ENCODE peak calls at places on chromosome 16, in eight cellular contexts. C is GM13976, V is left ventricle myocardium inferior, R is GM10248, O is natural killer cell, X is stomach, J is RWPE1, F is GM12865. B is an unnamed sample.
A peak's percentile ranks its signal among the peaks of the same experiment; 100 is the strongest.

GRCh38 chr16:8816967-8817662 is 19.5 kb downstream of the PMM2 start:
- DNase-seq in V (no peak), O (no peak), F (no peak), R (no peak), J (no peak), C (no peak), X (no peak), B (no peak)

GRCh38 chr16:66905633-66906539 is 12.8 kb downstream of the CDH16 start:
- DNase-seq in X (peak; percentile 86), V (peak; percentile 79), C (no peak), J (peak; percentile 64), R (no peak), O (no peak), F (peak; percentile 55), B (no peak)

GRCh38 chr16:28915181-28915580 is 9.9 kb downstream of the RABEP2 start:
- DNase-seq in V (no peak), O (no peak), R (no peak), F (no peak), C (no peak), J (no peak), X (no peak), B (no peak)

GRCh38 chr16:12208341-12209035 is 232.0 kb downstream of the SNX29 start:
- DNase-seq in R (no peak), X (no peak), V (no peak), C (no peak), O (no peak), J (no peak), F (no peak), B (no peak)

GRCh38 chr16:3797473-3797872 is 80.1 kb upstream of the TRAP1 start:
- DNase-seq in O (no peak), R (no peak), C (no peak), X (no peak), F (peak; percentile 51), V (no peak), J (no peak), B (no peak)

GRCh38 chr16:833411-833810 is 32.9 kb upstream of the GNG13 start:
- DNase-seq in R (no peak), J (no peak), O (no peak), V (no peak), C (no peak), F (no peak), X (no peak), B (no peak)

GRCh38 chr16:8678068-8678927 is 3.9 kb downstream of the ABAT start:
- DNase-seq in J (peak; percentile 90), C (no peak), X (no peak), V (no peak), F (no peak), O (no peak), R (no peak), B (no peak)

GRCh38 chr16:58197314-58198012 is 443 bp downstream of the CSNK2A2 start:
- DNase-seq in O (no peak), R (peak; percentile 28), X (no peak), V (no peak), J (peak; percentile 23), C (peak; percentile 41), F (peak; percentile 9), B (no peak)

GRCh38 chr16:20079106-20079505 is 5.4 kb upstream of the GPR139 start:
- DNase-seq in R (no peak), J (no peak), V (no peak), C (no peak), X (no peak), O (no peak), F (no peak), B (no peak)

GRCh38 chr16:89315791-89316581 is 98.5 kb downstream of the ZNF778 start:
- DNase-seq in F (peak; percentile 79), V (peak; percentile 42), R (peak; percentile 68), X (peak; percentile 34), J (peak; percentile 76), C (peak; percentile 79), O (peak; percentile 71), B (peak; percentile 84)

GRCh38 chr16:53816211-53816610 is 112.3 kb downstream of the FTO start:
- DNase-seq in F (no peak), V (no peak), O (no peak), X (no peak), R (no peak), C (no peak), J (no peak), B (no peak)

GRCh38 chr16:10817963-10818941 is at the start of gene TVP23A:
- DNase-seq in V (no peak), J (no peak), O (no peak), R (no peak), C (no peak), F (no peak), X (no peak), B (no peak)

GRCh38 chr16:23301251-23302044 is 654 bp upstream of the SCNN1B start:
- DNase-seq in O (no peak), R (no peak), J (no peak), C (no peak), F (no peak), X (no peak), V (no peak), B (no peak)

GRCh38 chr16:87822002-87822390 is 47.3 kb downstream of the SLC7A5 start:
- DNase-seq in F (no peak), X (no peak), J (no peak), O (no peak), C (no peak), V (no peak), R (no peak), B (no peak)

GRCh38 chr16:69438465-69438864 is 14.0 kb downstream of the CYB5B start:
- DNase-seq in F (peak; percentile 44), J (no peak), R (peak; percentile 44), O (no peak), X (no peak), V (no peak), C (peak; percentile 48), B (no peak)

GRCh38 chr16:2785101-2785991 is 2.0 kb downstream of the PRSS33 start:
- DNase-seq in V (no peak), R (no peak), F (no peak), C (peak; percentile 43), O (peak; percentile 13), J (no peak), X (no peak), B (peak; percentile 53)
- TF ChIP-seq CTCF in V (no peak), R (no peak), F (no peak), C (no peak), O (no peak), J (peak; percentile 33), X (no peak), B (peak; percentile 36)

GRCh38 chr16:21326459-21326858 is 48.4 kb upstream of the CRYM start:
- DNase-seq in J (no peak), F (no peak), X (no peak), O (no peak), C (no peak), V (no peak), R (no peak), B (no peak)
- TF ChIP-seq CTCF in J (no peak), F (no peak), X (no peak), O (no peak), C (no peak), V (no peak), R (no peak), B (no peak)

GRCh38 chr16:5042574-5043171 is 8.9 kb upstream of the NAGPA start:
- DNase-seq in V (no peak), R (no peak), C (no peak), O (no peak), F (no peak), X (no peak), J (no peak), B (peak; percentile 4)
- TF ChIP-seq CTCF in V (no peak), R (no peak), C (peak; percentile 8), O (no peak), F (no peak), X (no peak), J (no peak), B (no peak)

GRCh38 chr16:48352648-48353347 is 32.4 kb downstream of the SIAH1 start:
- DNase-seq in C (no peak), X (no peak), R (no peak), J (no peak), O (no peak), V (no peak), F (no peak), B (no peak)
- TF ChIP-seq CTCF in C (no peak), X (no peak), R (no peak), J (no peak), O (no peak), V (no peak), F (no peak), B (no peak)

DNA sequence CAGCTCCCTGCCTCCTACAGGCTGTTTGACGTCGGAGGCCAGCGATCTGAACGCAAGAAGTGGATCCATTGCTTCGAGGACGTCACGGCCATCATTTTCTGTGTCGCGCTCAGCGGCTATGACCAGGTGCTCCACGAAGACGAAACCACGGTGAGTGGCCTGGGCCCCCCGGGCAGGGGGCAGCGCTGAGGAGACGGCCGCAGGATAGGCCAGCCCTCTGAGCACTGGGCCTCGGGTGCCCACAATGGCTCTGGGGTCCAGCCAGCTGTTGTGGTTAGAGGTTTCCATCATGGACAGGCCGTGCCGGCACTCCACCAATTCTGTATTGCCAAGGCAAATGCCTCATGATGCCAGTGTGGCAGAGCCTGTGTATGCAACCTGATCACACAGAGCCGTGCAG is 88.6 kb downstream of the AMFR start:
- DNase-seq in J (no peak), F (no peak), X (no peak), R (no peak), V (no peak), O (no peak), C (no peak), B (no peak)
- TF ChIP-seq CTCF in J (no peak), F (no peak), X (no peak), R (no peak), V (no peak), O (no peak), C (no peak), B (no peak)

GRCh38 chr16:6335072-6335471 is 997.6 kb upstream of the RBFOX1 start:
- DNase-seq in F (peak; percentile 8), V (no peak), X (no peak), R (no peak), C (peak; percentile 3), O (no peak), J (no peak), B (no peak)
- TF ChIP-seq CTCF in F (peak; percentile 35), V (peak; percentile 51), X (no peak), R (peak; percentile 9), C (no peak), O (no peak), J (peak; percentile 16), B (peak; percentile 52)

DNA sequence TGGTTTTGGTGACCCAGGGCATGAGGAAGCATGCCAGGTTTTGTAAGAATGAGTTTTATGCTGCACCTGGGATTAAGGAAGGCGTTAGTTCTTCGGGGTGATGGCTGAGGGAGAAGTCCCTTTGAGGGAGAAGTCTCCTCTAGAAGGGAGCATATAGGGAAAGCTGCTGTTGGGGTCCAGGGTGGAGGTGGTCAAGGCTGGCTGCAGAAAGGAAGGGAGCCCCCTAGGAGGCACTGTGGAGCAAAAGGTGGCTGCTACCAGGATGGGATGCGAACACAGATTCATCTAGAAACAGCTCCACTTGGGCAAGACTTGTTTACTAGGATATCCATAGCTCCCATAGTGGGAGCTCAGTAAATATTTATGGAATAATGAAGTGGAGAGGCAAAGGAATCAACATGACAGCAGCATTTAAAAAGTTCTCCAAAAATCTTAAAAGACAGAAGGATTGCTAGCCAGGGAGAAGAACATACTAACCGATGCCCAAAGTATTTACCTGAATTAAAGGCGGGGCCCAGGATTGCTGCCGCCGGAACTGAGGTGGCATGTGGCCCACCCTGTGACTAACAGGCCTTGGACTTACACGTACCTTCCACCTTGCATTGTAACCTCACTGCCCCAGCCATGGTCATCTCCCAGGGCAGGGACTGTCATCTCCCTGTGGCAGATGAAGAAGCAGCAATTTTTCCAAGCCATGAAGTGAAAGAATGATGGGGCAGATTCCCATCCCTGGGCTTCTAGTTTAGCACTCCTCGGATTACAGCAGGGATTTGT is 7.1 kb upstream of the LPCAT2 start:
- DNase-seq in R (peak; percentile 12), X (no peak), V (no peak), J (peak; percentile 30), O (no peak), C (peak; percentile 28), F (no peak), B (no peak)
- TF ChIP-seq CTCF in R (no peak), X (no peak), V (peak; percentile 21), J (no peak), O (no peak), C (no peak), F (no peak), B (peak; percentile 8)